ENCODE peak calls at places on chromosomes 6 and 20, in six cellular contexts. One of them, this sample, is unnamed.

GRCh38 chr6:30898750-30899360 is 9.2 kb upstream of the GTF2H4 start:
- DNase-seq in non-pigmented ciliary epithelial cell: no peak
- DNase-seq in NCI-H1105 treated with DMSO at 0.1 percent for 48 hours: no peak
- DNase-seq in stimulated activated naive CD8-positive, alpha-beta T cell treated with anti-CD3 and anti-CD28 coated beads, Interleukin-15, Interleukin-2, amounts not matched to agents 100 U/mL and 50 U/mL, for 24 hours: no peak
- DNase-seq in NCI-H510A treated with DMSO at 0.1 percent for 48 hours: no peak
- DNase-seq in CD4-positive, alpha-beta T cell: no peak
- DNase-seq in this sample: no peak

GRCh38 chr6:15264902-15265761 is 19.3 kb downstream of the JARID2 start:
- DNase-seq in non-pigmented ciliary epithelial cell: no peak
- DNase-seq in stimulated activated naive CD8-positive, alpha-beta T cell treated with anti-CD3 and anti-CD28 coated beads, Interleukin-15, Interleukin-2, amounts not matched to agents 100 U/mL and 50 U/mL, for 24 hours: no peak
- DNase-seq in NCI-H1105 treated with DMSO at 0.1 percent for 48 hours: no peak
- DNase-seq in CD4-positive, alpha-beta T cell: no peak
- DNase-seq in NCI-H510A treated with DMSO at 0.1 percent for 48 hours: no peak
- DNase-seq in this sample: peak

GRCh38 chr20:58716476-58717277 is 24.1 kb downstream of the NPEPL1 start:
- DNase-seq in non-pigmented ciliary epithelial cell: no peak
- DNase-seq in stimulated activated naive CD8-positive, alpha-beta T cell treated with anti-CD3 and anti-CD28 coated beads, Interleukin-15, Interleukin-2, amounts not matched to agents 100 U/mL and 50 U/mL, for 24 hours: no peak
- DNase-seq in CD4-positive, alpha-beta T cell: no peak
- DNase-seq in NCI-H510A treated with DMSO at 0.1 percent for 48 hours: no peak
- DNase-seq in NCI-H1105 treated with DMSO at 0.1 percent for 48 hours: peak
- DNase-seq in this sample: no peak

GRCh38 chr6:496649-497048 is 105.1 kb downstream of the IRF4 start:
- DNase-seq in stimulated activated naive CD8-positive, alpha-beta T cell treated with anti-CD3 and anti-CD28 coated beads, Interleukin-15, Interleukin-2, amounts not matched to agents 100 U/mL and 50 U/mL, for 24 hours: no peak
- DNase-seq in NCI-H1105 treated with DMSO at 0.1 percent for 48 hours: no peak
- DNase-seq in NCI-H510A treated with DMSO at 0.1 percent for 48 hours: no peak
- DNase-seq in CD4-positive, alpha-beta T cell: no peak
- DNase-seq in non-pigmented ciliary epithelial cell: no peak
- DNase-seq in this sample: no peak

GRCh38 chr6:4369616-4370015 is 234.2 kb upstream of the ECI2 start:
- DNase-seq in stimulated activated naive CD8-positive, alpha-beta T cell treated with anti-CD3 and anti-CD28 coated beads, Interleukin-15, Interleukin-2, amounts not matched to agents 100 U/mL and 50 U/mL, for 24 hours: no peak
- DNase-seq in non-pigmented ciliary epithelial cell: no peak
- DNase-seq in NCI-H1105 treated with DMSO at 0.1 percent for 48 hours: no peak
- DNase-seq in NCI-H510A treated with DMSO at 0.1 percent for 48 hours: no peak
- DNase-seq in CD4-positive, alpha-beta T cell: no peak
- DNase-seq in this sample: peak

GRCh38 chr20:20373046-20373706 is 5.3 kb downstream of the INSM1 start:
- DNase-seq in NCI-H510A treated with DMSO at 0.1 percent for 48 hours: peak
- DNase-seq in CD4-positive, alpha-beta T cell: no peak
- DNase-seq in NCI-H1105 treated with DMSO at 0.1 percent for 48 hours: peak
- DNase-seq in non-pigmented ciliary epithelial cell: no peak
- DNase-seq in stimulated activated naive CD8-positive, alpha-beta T cell treated with anti-CD3 and anti-CD28 coated beads, Interleukin-15, Interleukin-2, amounts not matched to agents 100 U/mL and 50 U/mL, for 24 hours: no peak
- DNase-seq in this sample: no peak

GRCh38 chr6:89278956-89279355 is 36.1 kb downstream of the GABRR2 start:
- DNase-seq in stimulated activated naive CD8-positive, alpha-beta T cell treated with anti-CD3 and anti-CD28 coated beads, Interleukin-15, Interleukin-2, amounts not matched to agents 100 U/mL and 50 U/mL, for 24 hours: no peak
- DNase-seq in NCI-H1105 treated with DMSO at 0.1 percent for 48 hours: no peak
- DNase-seq in NCI-H510A treated with DMSO at 0.1 percent for 48 hours: no peak
- DNase-seq in CD4-positive, alpha-beta T cell: no peak
- DNase-seq in non-pigmented ciliary epithelial cell: no peak
- DNase-seq in this sample: no peak

GRCh38 chr20:19583532-19584175 is 174.4 kb upstream of the RIN2 start:
- DNase-seq in NCI-H1105 treated with DMSO at 0.1 percent for 48 hours: peak
- DNase-seq in stimulated activated naive CD8-positive, alpha-beta T cell treated with anti-CD3 and anti-CD28 coated beads, Interleukin-15, Interleukin-2, amounts not matched to agents 100 U/mL and 50 U/mL, for 24 hours: peak
- DNase-seq in non-pigmented ciliary epithelial cell: peak
- DNase-seq in NCI-H510A treated with DMSO at 0.1 percent for 48 hours: peak
- DNase-seq in CD4-positive, alpha-beta T cell: no peak
- DNase-seq in this sample: peak

GRCh38 chr20:46698788-46699187 is 9.5 kb upstream of the TP53RK start:
- DNase-seq in NCI-H1105 treated with DMSO at 0.1 percent for 48 hours: no peak
- DNase-seq in stimulated activated naive CD8-positive, alpha-beta T cell treated with anti-CD3 and anti-CD28 coated beads, Interleukin-15, Interleukin-2, amounts not matched to agents 100 U/mL and 50 U/mL, for 24 hours: no peak
- DNase-seq in NCI-H510A treated with DMSO at 0.1 percent for 48 hours: no peak
- DNase-seq in non-pigmented ciliary epithelial cell: no peak
- DNase-seq in CD4-positive, alpha-beta T cell: no peak
- DNase-seq in this sample: no peak

GRCh38 chr6:46170357-46171289 is at the start of gene ENPP5:
- DNase-seq in non-pigmented ciliary epithelial cell: peak
- DNase-seq in CD4-positive, alpha-beta T cell: peak
- DNase-seq in stimulated activated naive CD8-positive, alpha-beta T cell treated with anti-CD3 and anti-CD28 coated beads, Interleukin-15, Interleukin-2, amounts not matched to agents 100 U/mL and 50 U/mL, for 24 hours: peak
- DNase-seq in NCI-H1105 treated with DMSO at 0.1 percent for 48 hours: peak
- DNase-seq in NCI-H510A treated with DMSO at 0.1 percent for 48 hours: peak
- DNase-seq in this sample: peak

GRCh38 chr6:27650620-27651370 is 177.9 kb upstream of the ZNF184 start:
- DNase-seq in NCI-H1105 treated with DMSO at 0.1 percent for 48 hours: peak
- DNase-seq in CD4-positive, alpha-beta T cell: no peak
- DNase-seq in NCI-H510A treated with DMSO at 0.1 percent for 48 hours: peak
- DNase-seq in non-pigmented ciliary epithelial cell: peak
- DNase-seq in stimulated activated naive CD8-positive, alpha-beta T cell treated with anti-CD3 and anti-CD28 coated beads, Interleukin-15, Interleukin-2, amounts not matched to agents 100 U/mL and 50 U/mL, for 24 hours: peak
- DNase-seq in this sample: no peak

GRCh38 chr6:50843842-50844241 is 25.2 kb downstream of the TFAP2B start:
- DNase-seq in non-pigmented ciliary epithelial cell: no peak
- DNase-seq in CD4-positive, alpha-beta T cell: no peak
- DNase-seq in NCI-H510A treated with DMSO at 0.1 percent for 48 hours: no peak
- DNase-seq in NCI-H1105 treated with DMSO at 0.1 percent for 48 hours: no peak
- DNase-seq in stimulated activated naive CD8-positive, alpha-beta T cell treated with anti-CD3 and anti-CD28 coated beads, Interleukin-15, Interleukin-2, amounts not matched to agents 100 U/mL and 50 U/mL, for 24 hours: no peak
- DNase-seq in this sample: no peak

GRCh38 chr20:23368316-23369110 is 6.5 kb downstream of the GZF1 start:
- DNase-seq in NCI-H1105 treated with DMSO at 0.1 percent for 48 hours: no peak
- DNase-seq in stimulated activated naive CD8-positive, alpha-beta T cell treated with anti-CD3 and anti-CD28 coated beads, Interleukin-15, Interleukin-2, amounts not matched to agents 100 U/mL and 50 U/mL, for 24 hours: no peak
- DNase-seq in NCI-H510A treated with DMSO at 0.1 percent for 48 hours: no peak
- DNase-seq in non-pigmented ciliary epithelial cell: no peak
- DNase-seq in CD4-positive, alpha-beta T cell: no peak
- DNase-seq in this sample: no peak

GRCh38 chr6:106609699-106610098 is 19.6 kb downstream of the RTN4IP1 start:
- DNase-seq in non-pigmented ciliary epithelial cell: no peak
- DNase-seq in CD4-positive, alpha-beta T cell: no peak
- DNase-seq in NCI-H1105 treated with DMSO at 0.1 percent for 48 hours: peak
- DNase-seq in NCI-H510A treated with DMSO at 0.1 percent for 48 hours: peak
- DNase-seq in stimulated activated naive CD8-positive, alpha-beta T cell treated with anti-CD3 and anti-CD28 coated beads, Interleukin-15, Interleukin-2, amounts not matched to agents 100 U/mL and 50 U/mL, for 24 hours: no peak
- DNase-seq in this sample: no peak

GRCh38 chr6:158481612-158482473 is 78.0 kb upstream of the TMEM181 start:
- DNase-seq in CD4-positive, alpha-beta T cell: no peak
- DNase-seq in non-pigmented ciliary epithelial cell: no peak
- DNase-seq in NCI-H1105 treated with DMSO at 0.1 percent for 48 hours: no peak
- DNase-seq in NCI-H510A treated with DMSO at 0.1 percent for 48 hours: no peak
- DNase-seq in stimulated activated naive CD8-positive, alpha-beta T cell treated with anti-CD3 and anti-CD28 coated beads, Interleukin-15, Interleukin-2, amounts not matched to agents 100 U/mL and 50 U/mL, for 24 hours: no peak
- DNase-seq in this sample: no peak

GRCh38 chr6:168033791-168034190 is 36.3 kb downstream of the KIF25 start:
- DNase-seq in CD4-positive, alpha-beta T cell: no peak
- DNase-seq in non-pigmented ciliary epithelial cell: no peak
- DNase-seq in NCI-H1105 treated with DMSO at 0.1 percent for 48 hours: no peak
- DNase-seq in NCI-H510A treated with DMSO at 0.1 percent for 48 hours: no peak
- DNase-seq in stimulated activated naive CD8-positive, alpha-beta T cell treated with anti-CD3 and anti-CD28 coated beads, Interleukin-15, Interleukin-2, amounts not matched to agents 100 U/mL and 50 U/mL, for 24 hours: no peak
- DNase-seq in this sample: no peak

GRCh38 chr20:63307538-63308217 is 14.7 kb downstream of the COL20A1 start:
- DNase-seq in NCI-H1105 treated with DMSO at 0.1 percent for 48 hours: no peak
- DNase-seq in stimulated activated naive CD8-positive, alpha-beta T cell treated with anti-CD3 and anti-CD28 coated beads, Interleukin-15, Interleukin-2, amounts not matched to agents 100 U/mL and 50 U/mL, for 24 hours: no peak
- DNase-seq in NCI-H510A treated with DMSO at 0.1 percent for 48 hours: no peak
- DNase-seq in non-pigmented ciliary epithelial cell: no peak
- DNase-seq in CD4-positive, alpha-beta T cell: no peak
- DNase-seq in this sample: no peak

GRCh38 chr6:80094017-80094416 is 12.5 kb upstream of the BCKDHB start:
- DNase-seq in CD4-positive, alpha-beta T cell: no peak
- DNase-seq in non-pigmented ciliary epithelial cell: no peak
- DNase-seq in NCI-H1105 treated with DMSO at 0.1 percent for 48 hours: peak
- DNase-seq in NCI-H510A treated with DMSO at 0.1 percent for 48 hours: no peak
- DNase-seq in stimulated activated naive CD8-positive, alpha-beta T cell treated with anti-CD3 and anti-CD28 coated beads, Interleukin-15, Interleukin-2, amounts not matched to agents 100 U/mL and 50 U/mL, for 24 hours: peak
- DNase-seq in this sample: no peak

GRCh38 chr20:19995220-19995863 is 21.8 kb upstream of the NAA20 start:
- DNase-seq in CD4-positive, alpha-beta T cell: no peak
- DNase-seq in stimulated activated naive CD8-positive, alpha-beta T cell treated with anti-CD3 and anti-CD28 coated beads, Interleukin-15, Interleukin-2, amounts not matched to agents 100 U/mL and 50 U/mL, for 24 hours: peak
- DNase-seq in NCI-H510A treated with DMSO at 0.1 percent for 48 hours: peak
- DNase-seq in non-pigmented ciliary epithelial cell: no peak
- DNase-seq in NCI-H1105 treated with DMSO at 0.1 percent for 48 hours: peak
- DNase-seq in this sample: no peak

GRCh38 chr6:157610451-157610999 is 212.5 kb upstream of the SNX9 start:
- DNase-seq in NCI-H510A treated with DMSO at 0.1 percent for 48 hours: no peak
- DNase-seq in NCI-H1105 treated with DMSO at 0.1 percent for 48 hours: no peak
- DNase-seq in CD4-positive, alpha-beta T cell: no peak
- DNase-seq in non-pigmented ciliary epithelial cell: no peak
- DNase-seq in stimulated activated naive CD8-positive, alpha-beta T cell treated with anti-CD3 and anti-CD28 coated beads, Interleukin-15, Interleukin-2, amounts not matched to agents 100 U/mL and 50 U/mL, for 24 hours: no peak
- DNase-seq in this sample: no peak

GRCh38 chr20:47727170-47727880 is 58.0 kb downstream of the SULF2 start:
- DNase-seq in CD4-positive, alpha-beta T cell: peak
- DNase-seq in NCI-H1105 treated with DMSO at 0.1 percent for 48 hours: no peak
- DNase-seq in NCI-H510A treated with DMSO at 0.1 percent for 48 hours: no peak
- DNase-seq in non-pigmented ciliary epithelial cell: no peak
- DNase-seq in stimulated activated naive CD8-positive, alpha-beta T cell treated with anti-CD3 and anti-CD28 coated beads, Interleukin-15, Interleukin-2, amounts not matched to agents 100 U/mL and 50 U/mL, for 24 hours: peak
- DNase-seq in this sample: peak

GRCh38 chr20:19757973-19758887 is at the start of gene RIN2:
- DNase-seq in NCI-H510A treated with DMSO at 0.1 percent for 48 hours: peak
- DNase-seq in CD4-positive, alpha-beta T cell: no peak
- DNase-seq in NCI-H1105 treated with DMSO at 0.1 percent for 48 hours: peak
- DNase-seq in stimulated activated naive CD8-positive, alpha-beta T cell treated with anti-CD3 and anti-CD28 coated beads, Interleukin-15, Interleukin-2, amounts not matched to agents 100 U/mL and 50 U/mL, for 24 hours: peak
- DNase-seq in non-pigmented ciliary epithelial cell: peak
- DNase-seq in this sample: peak

GRCh38 chr6:163963205-163964120 is 548.9 kb downstream of the QKI start:
- DNase-seq in NCI-H510A treated with DMSO at 0.1 percent for 48 hours: no peak
- DNase-seq in stimulated activated naive CD8-positive, alpha-beta T cell treated with anti-CD3 and anti-CD28 coated beads, Interleukin-15, Interleukin-2, amounts not matched to agents 100 U/mL and 50 U/mL, for 24 hours: no peak
- DNase-seq in non-pigmented ciliary epithelial cell: no peak
- DNase-seq in CD4-positive, alpha-beta T cell: no peak
- DNase-seq in NCI-H1105 treated with DMSO at 0.1 percent for 48 hours: no peak
- DNase-seq in this sample: no peak

GRCh38 chr6:55239099-55239498 is 64.8 kb downstream of the HCRTR2 start:
- DNase-seq in stimulated activated naive CD8-positive, alpha-beta T cell treated with anti-CD3 and anti-CD28 coated beads, Interleukin-15, Interleukin-2, amounts not matched to agents 100 U/mL and 50 U/mL, for 24 hours: no peak
- DNase-seq in non-pigmented ciliary epithelial cell: peak
- DNase-seq in NCI-H1105 treated with DMSO at 0.1 percent for 48 hours: peak
- DNase-seq in NCI-H510A treated with DMSO at 0.1 percent for 48 hours: no peak
- DNase-seq in CD4-positive, alpha-beta T cell: no peak
- DNase-seq in this sample: no peak

GRCh38 chr6:16400248-16400760 is 161.9 kb downstream of the GMPR start:
- DNase-seq in NCI-H1105 treated with DMSO at 0.1 percent for 48 hours: no peak
- DNase-seq in non-pigmented ciliary epithelial cell: no peak
- DNase-seq in stimulated activated naive CD8-positive, alpha-beta T cell treated with anti-CD3 and anti-CD28 coated beads, Interleukin-15, Interleukin-2, amounts not matched to agents 100 U/mL and 50 U/mL, for 24 hours: no peak
- DNase-seq in NCI-H510A treated with DMSO at 0.1 percent for 48 hours: no peak
- DNase-seq in CD4-positive, alpha-beta T cell: no peak
- DNase-seq in this sample: no peak

GRCh38 chr6:5096482-5096881 is 11.3 kb downstream of the PPP1R3G start:
- DNase-seq in stimulated activated naive CD8-positive, alpha-beta T cell treated with anti-CD3 and anti-CD28 coated beads, Interleukin-15, Interleukin-2, amounts not matched to agents 100 U/mL and 50 U/mL, for 24 hours: no peak
- DNase-seq in NCI-H510A treated with DMSO at 0.1 percent for 48 hours: no peak
- DNase-seq in NCI-H1105 treated with DMSO at 0.1 percent for 48 hours: no peak
- DNase-seq in CD4-positive, alpha-beta T cell: no peak
- DNase-seq in non-pigmented ciliary epithelial cell: no peak
- DNase-seq in this sample: no peak

GRCh38 chr6:82881519-82881918 is 184.1 kb downstream of the UBE3D start:
- DNase-seq in CD4-positive, alpha-beta T cell: no peak
- DNase-seq in non-pigmented ciliary epithelial cell: no peak
- DNase-seq in stimulated activated naive CD8-positive, alpha-beta T cell treated with anti-CD3 and anti-CD28 coated beads, Interleukin-15, Interleukin-2, amounts not matched to agents 100 U/mL and 50 U/mL, for 24 hours: no peak
- DNase-seq in NCI-H510A treated with DMSO at 0.1 percent for 48 hours: no peak
- DNase-seq in NCI-H1105 treated with DMSO at 0.1 percent for 48 hours: no peak
- DNase-seq in this sample: no peak

GRCh38 chr20:9458075-9458818 is 56.1 kb upstream of the LAMP5 start:
- DNase-seq in NCI-H510A treated with DMSO at 0.1 percent for 48 hours: no peak
- DNase-seq in NCI-H1105 treated with DMSO at 0.1 percent for 48 hours: peak
- DNase-seq in non-pigmented ciliary epithelial cell: no peak
- DNase-seq in stimulated activated naive CD8-positive, alpha-beta T cell treated with anti-CD3 and anti-CD28 coated beads, Interleukin-15, Interleukin-2, amounts not matched to agents 100 U/mL and 50 U/mL, for 24 hours: no peak
- DNase-seq in CD4-positive, alpha-beta T cell: no peak
- DNase-seq in this sample: no peak

GRCh38 chr6:23522751-23523527 is 603.1 kb upstream of the NRSN1 start:
- DNase-seq in NCI-H510A treated with DMSO at 0.1 percent for 48 hours: no peak
- DNase-seq in stimulated activated naive CD8-positive, alpha-beta T cell treated with anti-CD3 and anti-CD28 coated beads, Interleukin-15, Interleukin-2, amounts not matched to agents 100 U/mL and 50 U/mL, for 24 hours: no peak
- DNase-seq in non-pigmented ciliary epithelial cell: no peak
- DNase-seq in NCI-H1105 treated with DMSO at 0.1 percent for 48 hours: no peak
- DNase-seq in CD4-positive, alpha-beta T cell: no peak
- DNase-seq in this sample: no peak